ENCODE peak calls at places on chromosomes 4 and X, in eight cellular contexts. A is AG09319; H is HCEC 1CT; T is SK-MEL-5; P is substantia nigra; U is BJ; N is NCI-H1092 treated with DMSO at 0.1 percent for 48 hours; Q is activated CD4-positive, alpha-beta T cell treated with anti-CD3 and anti-CD28 coated beads for 24 hours. G is an unnamed sample.

GRCh38 chrX:78119521-78120227 is 15.6 kb downstream of the PGK1 start:
- DNase-seq in A (no peak), H (no peak), T (no peak), P (no peak), U (no peak), N (no peak), Q (no peak), G (no peak)

GRCh38 chr4:105277702-105278101 is 131.0 kb downstream of the TET2 start:
- DNase-seq in A (no peak), H (no peak), T (no peak), P (no peak), U (no peak), N (peak; percentile 82), Q (no peak), G (no peak)

GRCh38 chr4:7710576-7711329 is 228.9 kb downstream of the AFAP1 start:
- DNase-seq in A (no peak), H (no peak), T (no peak), P (no peak), U (no peak), N (no peak), Q (no peak), G (no peak)

GRCh38 chr4:39820186-39820585 is 122.2 kb downstream of the UBE2K start:
- DNase-seq in A (no peak), H (no peak), T (no peak), P (no peak), U (no peak), N (no peak), Q (no peak), G (no peak)

GRCh38 chr4:20248155-20248558 is 3.5 kb upstream of the SLIT2 start:
- DNase-seq in A (peak; percentile 74), H (peak; percentile 77), T (peak; percentile 70), P (no peak), U (peak; percentile 40), N (peak; percentile 69), Q (no peak), G (no peak)

GRCh38 chr4:8639021-8639420 is 46.5 kb downstream of the CPZ start:
- DNase-seq in A (no peak), H (no peak), T (no peak), P (no peak), U (no peak), N (no peak), Q (no peak), G (no peak)

GRCh38 chr4:72857787-72858186 is 211.7 kb downstream of the COX18 start:
- DNase-seq in A (no peak), H (no peak), T (no peak), P (no peak), U (no peak), N (no peak), Q (no peak), G (no peak)

GRCh38 chr4:7650606-7651400 is 216.1 kb upstream of the PSAPL1 start:
- DNase-seq in A (no peak), H (no peak), T (peak; percentile 28), P (no peak), U (no peak), N (no peak), Q (no peak), G (no peak)

GRCh38 chrX:125439194-125439849 is 119.7 kb downstream of the TEX13C start:
- DNase-seq in A (no peak), H (no peak), T (peak; percentile 5), P (no peak), U (no peak), N (no peak), Q (no peak), G (no peak)

GRCh38 chr4:187172340-187172761 is 448.7 kb upstream of the FAT1 start:
- DNase-seq in A (peak; percentile 58), H (no peak), T (no peak), P (no peak), U (peak; percentile 85), N (no peak), Q (no peak), G (peak; percentile 13)

GRCh38 chrX:148310402-148311200 is 189.8 kb upstream of the AFF2 start:
- DNase-seq in A (no peak), H (no peak), T (no peak), P (no peak), U (no peak), N (no peak), Q (peak; percentile 6), G (no peak)

G was measured in left colon.